ENCODE peak calls at places on chromosomes 11 and 22, in seven cellular contexts. V is effector memory CD4-positive, alpha-beta T cell; U is activated T-helper 1 cell treated with anti-CD3 and anti-CD28 coated beads, Interleukin-12 subunit alpha, Interleukin-12 subunit beta, Interleukin-2, Interleukin-4 antibody, amounts not matched to agents 30 ng/mL and 10 ng/mL and 1 ng/mL, durations not matched to agents 14 hours and 24 hours and 36 hours; L is heart right ventricle; T is endothelial cell; F is substantia nigra; E is HT1080. R is an unnamed sample.

GRCh38 chr22:46587492-46588278 is 32.5 kb upstream of the GRAMD4 start:
- DNase-seq in T (no peak), V (no peak), F (no peak), U (no peak), E (no peak), L (no peak), R (no peak)

GRCh38 chr11:134289789-134290188 is 13.6 kb downstream of the GLB1L3 start:
- DNase-seq in U (no peak), E (no peak), L (no peak), V (no peak), T (no peak), F (no peak), R (no peak)

GRCh38 chr11:11211888-11212287 is 141.2 kb downstream of the CSNK2A3 start:
- DNase-seq in F (no peak), L (no peak), V (no peak), U (no peak), T (no peak), E (no peak), R (no peak)

GRCh38 chr11:116547571-116547970 is 225.2 kb downstream of the BUD13 start:
- DNase-seq in E (no peak), U (no peak), F (no peak), V (no peak), L (no peak), T (no peak), R (no peak)

GRCh38 chr22:38936562-38936961 is 20.8 kb upstream of the APOBEC3A start:
- DNase-seq in F (no peak), T (no peak), V (no peak), E (no peak), U (no peak), L (no peak), R (no peak)

GRCh38 chr11:74248469-74248868 is 63.0 kb downstream of the P4HA3 start:
- DNase-seq in T (no peak), F (no peak), V (no peak), E (no peak), L (no peak), U (no peak), R (no peak)

GRCh38 chr11:36156486-36157150 is 132.6 kb downstream of the COMMD9 start:
- DNase-seq in F (no peak), T (no peak), U (no peak), E (peak), L (no peak), V (no peak), R (no peak)

GRCh38 chr11:404551-405264 is 10.1 kb downstream of the SIGIRR start:
- DNase-seq in U (no peak), F (no peak), E (no peak), L (no peak), V (no peak), T (no peak), R (no peak)

GRCh38 chr11:32107647-32108046 is 16.8 kb downstream of the RCN1 start:
- DNase-seq in V (no peak), T (no peak), F (no peak), L (no peak), U (no peak), E (no peak), R (no peak)

GRCh38 chr11:79052539-79052938 is 388.3 kb downstream of the TENM4 start:
- DNase-seq in U (no peak), F (no peak), L (no peak), E (no peak), V (no peak), T (peak), R (no peak)

GRCh38 chr22:24474221-24474620 is 20.9 kb upstream of the UPB1 start:
- DNase-seq in F (no peak), V (no peak), T (no peak), E (peak), L (no peak), U (no peak), R (no peak)

GRCh38 chr11:19714093-19714386 is 1.4 kb downstream of the NAV2 start:
- DNase-seq in F (no peak), T (no peak), L (no peak), U (no peak), V (no peak), E (no peak), R (no peak)

GRCh38 chr11:123653405-123653996 is 923 bp downstream of the SCN3B start:
- DNase-seq in F (no peak), L (no peak), U (no peak), V (no peak), E (no peak), T (peak), R (no peak)

GRCh38 chr11:92830382-92831148 is 138.9 kb upstream of the MTNR1B start:
- DNase-seq in V (no peak), T (no peak), E (no peak), F (no peak), L (no peak), U (no peak), R (no peak)

GRCh38 chr22:27626675-27627443 is 174.7 kb downstream of the MN1 start:
- DNase-seq in L (no peak), U (no peak), T (no peak), E (no peak), F (no peak), V (no peak), R (no peak)

GRCh38 chr11:112454841-112455240 is 194.2 kb upstream of the PLET1 start:
- DNase-seq in V (no peak), U (no peak), E (no peak), L (no peak), F (no peak), T (no peak), R (no peak)

GRCh38 chr11:128772814-128773213 is 78.9 kb downstream of the FLI1 start:
- DNase-seq in L (peak), F (peak), E (no peak), T (no peak), U (no peak), V (peak), R (no peak)

GRCh38 chr11:69465236-69466000 is 16.0 kb upstream of the LINC01488 start:
- DNase-seq in L (no peak), V (no peak), U (no peak), F (no peak), T (no peak), E (no peak), R (no peak)

GRCh38 chr22:19892249-19892879 is 37.7 kb upstream of the GNB1L start:
- DNase-seq in E (no peak), T (no peak), L (no peak), F (no peak), U (peak), V (no peak), R (no peak)

GRCh38 chr11:38814670-38815069 is 2216.6 kb upstream of the RAG2 start:
- DNase-seq in T (no peak), L (no peak), F (no peak), E (peak), V (no peak), U (no peak), R (no peak)

GRCh38 chr11:45659031-45659817 is 6.2 kb downstream of the CHST1 start:
- DNase-seq in F (no peak), V (no peak), T (no peak), E (no peak), U (no peak), L (no peak), R (no peak)

GRCh38 chr11:57310630-57311086 is 14.1 kb downstream of the TNKS1BP1 start:
- DNase-seq in L (no peak), T (no peak), U (no peak), F (no peak), V (no peak), E (no peak), R (no peak)

GRCh38 chr11:1303973-1304372 is 5.5 kb downstream of the TOLLIP start:
- DNase-seq in U (no peak), F (no peak), T (peak), V (no peak), L (no peak), E (no peak), R (no peak)

GRCh38 chr11:110032257-110032656 is 60.9 kb upstream of the ZC3H12C start:
- DNase-seq in V (no peak), T (no peak), L (no peak), U (no peak), E (no peak), F (peak), R (no peak)

GRCh38 chr11:128898580-128899344 is 7.6 kb downstream of the KCNJ5 start:
- DNase-seq in F (no peak), L (no peak), T (no peak), E (peak), V (no peak), U (no peak), R (no peak)

GRCh38 chr11:2898366-2899079 is 12.9 kb upstream of the CDKN1C start:
- DNase-seq in E (peak), T (no peak), L (peak), U (peak), V (peak), F (peak), R (peak)

R was measured in AML-193.